ENCODE peak calls at places on chromosomes 13 and 19, in nine cellular contexts. O, S, Y, U, W, B, E, A and Z are unnamed samples.

GRCh38 chr19:29843180-29844051 is 31.6 kb downstream of the CCNE1 start:
- DNase-seq in B (no peak), Y (peak), W (no peak), A (peak), E (peak), U (peak), O (peak), S (no peak), Z (peak)

GRCh38 chr13:87123987-87124784 is 547.0 kb upstream of the SLITRK5 start:
- DNase-seq in S (no peak), B (no peak), E (no peak), U (no peak), Y (peak), O (no peak), A (peak), W (no peak), Z (no peak)

GRCh38 chr19:22286151-22286810 is at the start of gene ZNF729:
- DNase-seq in A (no peak), B (no peak), S (no peak), O (no peak), U (no peak), Y (no peak), W (no peak), E (peak), Z (no peak)

GRCh38 chr13:25330541-25330940 is 29.1 kb downstream of the NUP58 start:
- DNase-seq in B (no peak), O (no peak), A (no peak), S (no peak), U (no peak), Y (no peak), E (no peak), W (no peak), Z (no peak)

GRCh38 chr19:1580957-1581356 is 11.7 kb downstream of the MBD3 start:
- DNase-seq in B (no peak), W (no peak), Y (no peak), S (no peak), E (no peak), O (no peak), A (no peak), U (no peak), Z (no peak)

GRCh38 chr19:13024958-13025653 is 29.8 kb downstream of the NFIX start:
- DNase-seq in A (peak), O (no peak), E (peak), Y (no peak), B (no peak), S (no peak), U (no peak), W (no peak), Z (no peak)

GRCh38 chr19:35549174-35549788 is 3.9 kb downstream of the TMEM147 start:
- DNase-seq in B (peak), W (peak), U (no peak), A (peak), O (peak), E (no peak), Y (peak), S (peak), Z (no peak)

GRCh38 chr13:74306496-74306895 is 172.3 kb upstream of the KLF12 start:
- DNase-seq in U (no peak), B (no peak), O (no peak), A (no peak), Y (no peak), W (no peak), E (no peak), S (no peak), Z (no peak)

GRCh38 chr19:45423589-45424190 is at the start of gene ERCC1:
- DNase-seq in U (peak), A (peak), S (peak), B (peak), O (peak), E (peak), W (peak), Y (peak), Z (no peak)

GRCh38 chr13:90197722-90198121 is 1149.8 kb upstream of the MIR17HG start:
- DNase-seq in O (no peak), E (no peak), Y (no peak), U (no peak), A (no peak), B (no peak), W (no peak), S (no peak), Z (no peak)

GRCh38 chr13:37870895-37871550 is 1.5 kb upstream of the TRPC4 start:
- DNase-seq in A (peak), O (no peak), W (no peak), Y (no peak), E (no peak), U (no peak), S (no peak), B (no peak), Z (no peak)

GRCh38 chr13:47897411-47898050 is 103.5 kb downstream of the SUCLA2 start:
- DNase-seq in U (no peak), B (no peak), S (no peak), Y (no peak), E (no peak), O (no peak), W (no peak), A (peak), Z (no peak)

GRCh38 chr19:17973759-17974158 is 6.9 kb downstream of the KCNN1 start:
- DNase-seq in S (no peak), O (no peak), W (no peak), E (no peak), A (no peak), U (no peak), B (no peak), Y (no peak), Z (no peak)

GRCh38 chr13:109148243-109148642 is 518.8 kb downstream of the MYO16 start:
- DNase-seq in U (no peak), A (no peak), B (no peak), Y (no peak), S (no peak), O (no peak), E (no peak), W (no peak), Z (no peak)

GRCh38 chr19:12647490-12648071 is 19.0 kb downstream of the MAN2B1 start:
- DNase-seq in S (no peak), O (no peak), B (no peak), W (no peak), Y (peak), U (peak), A (peak), E (peak), Z (no peak)

GRCh38 chr19:51777570-51778460 is 16.8 kb downstream of the FPR2 start:
- DNase-seq in S (peak), B (peak), Y (peak), O (peak), W (peak), U (peak), A (peak), E (peak), Z (no peak)

GRCh38 chr13:113729329-113730019 is 29.6 kb upstream of the TMEM255B start:
- DNase-seq in U (peak), A (no peak), W (no peak), B (no peak), O (no peak), E (peak), Y (no peak), S (no peak), Z (peak)

GRCh38 chr13:110269509-110270185 is 37.3 kb downstream of the COL4A1 start:
- DNase-seq in A (peak), W (no peak), Y (no peak), S (no peak), B (no peak), O (no peak), E (no peak), U (no peak), Z (no peak)

GRCh38 chr19:18839465-18840287 is 7.9 kb downstream of the UPF1 start:
- DNase-seq in U (no peak), A (peak), S (no peak), Y (no peak), W (no peak), B (no peak), E (no peak), O (no peak), Z (no peak)

GRCh38 chr13:67225252-67226159 is 4.6 kb downstream of the PCDH9 start:
- DNase-seq in B (no peak), U (no peak), O (no peak), W (no peak), E (no peak), Y (no peak), A (no peak), S (no peak), Z (peak)

GRCh38 chr13:59398661-59399060 is 765.1 kb downstream of the DIAPH3 start:
- DNase-seq in E (no peak), Y (no peak), B (no peak), S (no peak), A (no peak), U (no peak), O (no peak), W (no peak), Z (no peak)

GRCh38 chr13:77207943-77208342 is 119.0 kb downstream of the MYCBP2 start:
- DNase-seq in S (no peak), Y (no peak), O (no peak), W (no peak), U (no peak), E (no peak), A (no peak), B (no peak), Z (no peak)

GRCh38 chr13:51938454-51938853 is 72.8 kb downstream of the ATP7B start:
- DNase-seq in A (peak), S (no peak), U (no peak), W (no peak), O (no peak), B (no peak), E (no peak), Y (no peak), Z (no peak)

GRCh38 chr19:6576869-6577281 is 14.1 kb downstream of the CD70 start:
- DNase-seq in E (no peak), A (no peak), U (no peak), B (no peak), S (no peak), W (no peak), O (no peak), Y (no peak), Z (no peak)

GRCh38 chr19:40191836-40192646 is 815 bp downstream of the MAP3K10 start:
- DNase-seq in S (no peak), E (peak), B (peak), U (no peak), O (peak), Y (peak), W (no peak), A (peak), Z (no peak)

GRCh38 chr19:38737297-38737865 is 6.9 kb downstream of the CAPN12 start:
- DNase-seq in W (no peak), A (no peak), O (no peak), Y (no peak), E (no peak), S (no peak), U (peak), B (no peak), Z (no peak)

GRCh38 chr13:78601886-78602560 is 1.3 kb downstream of the POU4F1 start:
- DNase-seq in E (no peak), A (no peak), U (no peak), B (no peak), S (no peak), O (no peak), Y (no peak), W (no peak), Z (no peak)

GRCh38 chr13:29844441-29844840 is 6.0 kb downstream of the UBL3 start:
- DNase-seq in W (no peak), U (no peak), B (no peak), S (no peak), O (no peak), A (no peak), Y (no peak), E (no peak), Z (no peak)

GRCh38 chr19:5002143-5002542 is 33.2 kb downstream of the KDM4B start:
- DNase-seq in S (no peak), U (no peak), E (no peak), A (no peak), Y (no peak), W (no peak), O (no peak), B (no peak), Z (no peak)

GRCh38 chr13:80338781-80339577 is 1.9 kb downstream of the SPRY2 start:
- DNase-seq in A (peak), E (peak), Y (peak), U (peak), B (peak), O (peak), S (no peak), W (no peak), Z (no peak)

GRCh38 chr13:46575843-46576242 is 22.9 kb downstream of the LRCH1 start:
- DNase-seq in O (no peak), B (no peak), S (no peak), E (peak), U (no peak), A (no peak), Y (no peak), W (no peak), Z (no peak)